ENCODE peak calls at places on chromosomes 6 and 20, in five cellular contexts. One of them, this sample, is unnamed.

GRCh38 chr6:90399970-90400369 is 103.3 kb upstream of the BACH2 start:
- DNase-seq in pancreas: no peak
- DNase-seq in naive thymus-derived CD8-positive, alpha-beta T cell: no peak
- DNase-seq in stimulated activated CD4-positive, alpha-beta T cell treated with anti-CD3 and anti-CD28 coated beads, Interleukin-4, amount 100 ng/mL, for 1 hour: no peak
- DNase-seq in stimulated activated CD8-positive, alpha-beta memory T cell treated with anti-CD3 and anti-CD28 coated beads, Interleukin-2, amount 100 ng/mL, for 1 hour: no peak
- DNase-seq in this sample: no peak

GRCh38 chr20:1940581-1940980 is 45.4 kb downstream of the SIRPA start:
- DNase-seq in pancreas: no peak
- DNase-seq in naive thymus-derived CD8-positive, alpha-beta T cell: no peak
- DNase-seq in stimulated activated CD4-positive, alpha-beta T cell treated with anti-CD3 and anti-CD28 coated beads, Interleukin-4, amount 100 ng/mL, for 1 hour: no peak
- DNase-seq in stimulated activated CD8-positive, alpha-beta memory T cell treated with anti-CD3 and anti-CD28 coated beads, Interleukin-2, amount 100 ng/mL, for 1 hour: no peak
- DNase-seq in this sample: no peak

GRCh38 chr6:150427823-150428222 is 59.0 kb downstream of the IYD start:
- DNase-seq in pancreas: no peak
- DNase-seq in naive thymus-derived CD8-positive, alpha-beta T cell: no peak
- DNase-seq in stimulated activated CD4-positive, alpha-beta T cell treated with anti-CD3 and anti-CD28 coated beads, Interleukin-4, amount 100 ng/mL, for 1 hour: no peak
- DNase-seq in stimulated activated CD8-positive, alpha-beta memory T cell treated with anti-CD3 and anti-CD28 coated beads, Interleukin-2, amount 100 ng/mL, for 1 hour: no peak
- DNase-seq in this sample: no peak

GRCh38 chr6:19297880-19298279 is 539.3 kb upstream of the ID4 start:
- DNase-seq in pancreas: no peak
- DNase-seq in naive thymus-derived CD8-positive, alpha-beta T cell: no peak
- DNase-seq in stimulated activated CD4-positive, alpha-beta T cell treated with anti-CD3 and anti-CD28 coated beads, Interleukin-4, amount 100 ng/mL, for 1 hour: no peak
- DNase-seq in stimulated activated CD8-positive, alpha-beta memory T cell treated with anti-CD3 and anti-CD28 coated beads, Interleukin-2, amount 100 ng/mL, for 1 hour: no peak
- DNase-seq in this sample: no peak

GRCh38 chr20:11850901-11851300 is 66.8 kb upstream of the BTBD3 start:
- DNase-seq in pancreas: no peak
- DNase-seq in naive thymus-derived CD8-positive, alpha-beta T cell: no peak
- DNase-seq in stimulated activated CD4-positive, alpha-beta T cell treated with anti-CD3 and anti-CD28 coated beads, Interleukin-4, amount 100 ng/mL, for 1 hour: no peak
- DNase-seq in stimulated activated CD8-positive, alpha-beta memory T cell treated with anti-CD3 and anti-CD28 coated beads, Interleukin-2, amount 100 ng/mL, for 1 hour: no peak
- DNase-seq in this sample: no peak

GRCh38 chr20:46130534-46130933 is 12.4 kb downstream of the CD40 start:
- DNase-seq in pancreas: peak; percentile 52
- DNase-seq in naive thymus-derived CD8-positive, alpha-beta T cell: no peak
- DNase-seq in stimulated activated CD4-positive, alpha-beta T cell treated with anti-CD3 and anti-CD28 coated beads, Interleukin-4, amount 100 ng/mL, for 1 hour: no peak
- DNase-seq in stimulated activated CD8-positive, alpha-beta memory T cell treated with anti-CD3 and anti-CD28 coated beads, Interleukin-2, amount 100 ng/mL, for 1 hour: no peak
- DNase-seq in this sample: peak; percentile 7

GRCh38 chr6:168746013-168746412 is 305.0 kb downstream of the SMOC2 start:
- DNase-seq in pancreas: no peak
- DNase-seq in naive thymus-derived CD8-positive, alpha-beta T cell: no peak
- DNase-seq in stimulated activated CD4-positive, alpha-beta T cell treated with anti-CD3 and anti-CD28 coated beads, Interleukin-4, amount 100 ng/mL, for 1 hour: no peak
- DNase-seq in stimulated activated CD8-positive, alpha-beta memory T cell treated with anti-CD3 and anti-CD28 coated beads, Interleukin-2, amount 100 ng/mL, for 1 hour: no peak
- DNase-seq in this sample: no peak

GRCh38 chr6:161076211-161076677 is 84.7 kb downstream of the MAP3K4 start:
- DNase-seq in pancreas: no peak
- DNase-seq in naive thymus-derived CD8-positive, alpha-beta T cell: peak; percentile 49
- DNase-seq in stimulated activated CD4-positive, alpha-beta T cell treated with anti-CD3 and anti-CD28 coated beads, Interleukin-4, amount 100 ng/mL, for 1 hour: no peak
- DNase-seq in stimulated activated CD8-positive, alpha-beta memory T cell treated with anti-CD3 and anti-CD28 coated beads, Interleukin-2, amount 100 ng/mL, for 1 hour: no peak
- DNase-seq in this sample: no peak

GRCh38 chr6:42935322-42935721 is 6.0 kb downstream of the CNPY3 start:
- DNase-seq in pancreas: no peak
- DNase-seq in naive thymus-derived CD8-positive, alpha-beta T cell: no peak
- DNase-seq in stimulated activated CD4-positive, alpha-beta T cell treated with anti-CD3 and anti-CD28 coated beads, Interleukin-4, amount 100 ng/mL, for 1 hour: no peak
- DNase-seq in stimulated activated CD8-positive, alpha-beta memory T cell treated with anti-CD3 and anti-CD28 coated beads, Interleukin-2, amount 100 ng/mL, for 1 hour: no peak
- DNase-seq in this sample: no peak

This sample was measured in B cell.